ENCODE peak calls at places on chromosomes 4 and X, in six cellular contexts. One of them, this sample, is unnamed.

GRCh38 chr4:83831588-83831987 is 295.7 kb downstream of the GPAT3 start:
- DNase-seq in M059J: no peak
- DNase-seq in kidney glomerular epithelial cell: no peak
- DNase-seq in PC-9: no peak
- DNase-seq in mammary epithelial cell: no peak
- DNase-seq in progenitor cell of endocrine pancreas: no peak
- DNase-seq in this sample: no peak

GRCh38 chrX:10470009-10470408 is 150.4 kb downstream of the MID1 start:
- DNase-seq in M059J: no peak
- DNase-seq in kidney glomerular epithelial cell: no peak
- DNase-seq in PC-9: no peak
- DNase-seq in mammary epithelial cell: no peak
- DNase-seq in progenitor cell of endocrine pancreas: no peak
- DNase-seq in this sample: no peak

GRCh38 chr4:85928775-85929585 is 430.9 kb downstream of the MAPK10 start:
- DNase-seq in M059J: peak; percentile 74
- DNase-seq in kidney glomerular epithelial cell: peak; percentile 95
- DNase-seq in PC-9: no peak
- DNase-seq in mammary epithelial cell: peak; percentile 72
- DNase-seq in progenitor cell of endocrine pancreas: no peak
- DNase-seq in this sample: peak; percentile 77

GRCh38 chrX:132077912-132078311 is 49.9 kb downstream of the FRMD7 start:
- DNase-seq in M059J: no peak
- DNase-seq in kidney glomerular epithelial cell: no peak
- DNase-seq in PC-9: no peak
- DNase-seq in mammary epithelial cell: no peak
- DNase-seq in progenitor cell of endocrine pancreas: no peak
- DNase-seq in this sample: no peak

GRCh38 chr4:8618961-8619720 is 26.6 kb downstream of the CPZ start:
- DNase-seq in M059J: no peak
- DNase-seq in kidney glomerular epithelial cell: no peak
- DNase-seq in PC-9: no peak
- DNase-seq in mammary epithelial cell: no peak
- DNase-seq in progenitor cell of endocrine pancreas: no peak
- DNase-seq in this sample: no peak

GRCh38 chr4:184193556-184194525 is 23.8 kb downstream of the ENPP6 start:
- DNase-seq in M059J: no peak
- DNase-seq in kidney glomerular epithelial cell: no peak
- DNase-seq in PC-9: no peak
- DNase-seq in mammary epithelial cell: peak; percentile 28
- DNase-seq in progenitor cell of endocrine pancreas: no peak
- DNase-seq in this sample: no peak

GRCh38 chr4:17336524-17336941 is 175.4 kb downstream of the QDPR start:
- DNase-seq in M059J: peak; percentile 95
- DNase-seq in kidney glomerular epithelial cell: no peak
- DNase-seq in PC-9: peak; percentile 90
- DNase-seq in mammary epithelial cell: peak; percentile 14
- DNase-seq in progenitor cell of endocrine pancreas: no peak
- DNase-seq in this sample: no peak

GRCh38 chr4:166153539-166153938 is 280.5 kb downstream of the TLL1 start:
- DNase-seq in M059J: peak; percentile 24
- DNase-seq in kidney glomerular epithelial cell: no peak
- DNase-seq in PC-9: no peak
- DNase-seq in mammary epithelial cell: no peak
- DNase-seq in progenitor cell of endocrine pancreas: no peak
- DNase-seq in this sample: peak; percentile 26

GRCh38 chr4:4871267-4872147 is 12.0 kb downstream of the MSX1 start:
- DNase-seq in M059J: no peak
- DNase-seq in kidney glomerular epithelial cell: no peak
- DNase-seq in PC-9: no peak
- DNase-seq in mammary epithelial cell: no peak
- DNase-seq in progenitor cell of endocrine pancreas: no peak
- DNase-seq in this sample: no peak

GRCh38 chr4:124936427-124936826 is 223.9 kb upstream of the ANKRD50 start:
- DNase-seq in M059J: peak; percentile 76
- DNase-seq in kidney glomerular epithelial cell: no peak
- DNase-seq in PC-9: no peak
- DNase-seq in mammary epithelial cell: no peak
- DNase-seq in progenitor cell of endocrine pancreas: no peak
- DNase-seq in this sample: peak; percentile 79